ENCODE peak calls at places on chromosome 1, in seven cellular contexts. D is right lobe of liver, L is H1, X is tibial nerve, I is breast epithelium, E is transverse colon, R is ovary. M is an unnamed sample. For H3K4me1, the result is how much of the 10 kb centered on the place peaks cover.

GRCh38 chr1:209485167-209485566 is 98.3 kb upstream of the CAMK1G start:
- DNase-seq in D (no peak), L (no peak), X (no peak), I (no peak), E (no peak), R (no peak), M (peak)

GRCh38 chr1:163315773-163316374 is 5.9 kb upstream of the NUF2 start:
- DNase-seq in D (no peak), L (no peak), X (peak), I (no peak), E (peak), R (no peak), M (peak)

GRCh38 chr1:17696417-17697301 is 58.5 kb upstream of the ACTL8 start:
- DNase-seq in D (no peak), L (peak), X (peak), I (no peak), E (no peak), R (peak), M (peak)

GRCh38 chr1:181990730-181991129 is 70.8 kb downstream of the ZNF648 start:
- DNase-seq in D (no peak), L (no peak), X (no peak), I (no peak), E (no peak), R (no peak), M (no peak)

GRCh38 chr1:24327886-24328285 is 8.7 kb downstream of the GRHL3 start:
- DNase-seq in D (no peak), L (no peak), X (no peak), I (no peak), E (no peak), R (no peak), M (no peak)

GRCh38 chr1:86104606-86105532 is 51.7 kb downstream of the COL24A1 start:
- DNase-seq in D (no peak), L (no peak), X (no peak), I (no peak), E (peak), R (no peak), M (no peak)

GRCh38 chr1:149906561-149906960 is 7.2 kb downstream of the BOLA1 start:
- DNase-seq in D (no peak), L (no peak), X (no peak), I (no peak), E (no peak), R (no peak), M (no peak)

GRCh38 chr1:67188137-67188536 is 21.9 kb downstream of the IL23R start:
- DNase-seq in D (no peak), L (no peak), X (no peak), I (no peak), E (no peak), R (no peak), M (no peak)

GRCh38 chr1:187203257-187203656 is 374.5 kb downstream of the PLA2G4A start:
- DNase-seq in D (no peak), L (no peak), X (no peak), I (no peak), E (no peak), R (no peak), M (peak)

GRCh38 chr1:19559641-19560040 is 74.3 kb upstream of the CAPZB start:
- DNase-seq in D (no peak), L (no peak), X (no peak), I (no peak), E (no peak), R (no peak), M (no peak)

GRCh38 chr1:151846062-151846568 is 6.5 kb upstream of the C2CD4D start:
- DNase-seq in D (no peak), L (no peak), X (no peak), I (no peak), E (no peak), R (no peak), M (no peak)

GRCh38 chr1:73065585-73065984 is 783.2 kb upstream of the NEGR1 start:
- DNase-seq in D (no peak), L (no peak), X (no peak), I (no peak), E (no peak), R (no peak), M (no peak)

GRCh38 chr1:119551218-119551617 is 44.2 kb downstream of the HSD3B1 start:
- DNase-seq in D (no peak), L (no peak), X (no peak), I (no peak), E (no peak), R (no peak), M (no peak)

GRCh38 chr1:66446261-66447001 is 87.5 kb upstream of the SGIP1 start:
- DNase-seq in D (no peak), L (no peak), X (peak), I (no peak), E (no peak), R (no peak), M (peak)

GRCh38 chr1:158145173-158145719 is 35.4 kb upstream of the CD1D start:
- DNase-seq in D (no peak), L (no peak), X (peak), I (peak), E (no peak), R (peak), M (peak)

GRCh38 chr1:9161963-9162362 is 33.1 kb upstream of the GPR157 start:
- DNase-seq in D (no peak), L (no peak), X (no peak), I (no peak), E (no peak), R (no peak), M (no peak)

GRCh38 chr1:108194051-108194450 is 6.1 kb downstream of the SLC25A24 start:
- DNase-seq in D (no peak), L (no peak), X (no peak), I (no peak), E (no peak), R (no peak), M (no peak)

GRCh38 chr1:241918879-241919278 is 38.7 kb upstream of the BECN2 start:
- DNase-seq in D (no peak), L (no peak), X (no peak), I (no peak), E (no peak), R (no peak), M (peak)

GRCh38 chr1:159171254-159171687 is at the start of gene CADM3:
- DNase-seq in D (no peak), L (peak), X (no peak), I (no peak), E (no peak), R (no peak), M (no peak)

GRCh38 chr1:229237320-229237719 is 33.6 kb upstream of the RAB4A start:
- DNase-seq in D (no peak), L (peak), X (no peak), I (no peak), E (no peak), R (no peak), M (no peak)

GRCh38 chr1:183543619-183544204 is 46.5 kb downstream of the NCF2 start:
- DNase-seq in D (no peak), L (no peak), X (peak), I (no peak), E (no peak), R (no peak), M (no peak)

GRCh38 chr1:78250201-78250600 is 204.4 kb downstream of the GIPC2 start:
- DNase-seq in D (no peak), L (no peak), X (no peak), I (no peak), E (no peak), R (no peak), M (no peak)

GRCh38 chr1:38123356-38123755 is 76.8 kb upstream of the POU3F1 start:
- DNase-seq in D (no peak), L (no peak), X (no peak), I (no peak), E (no peak), R (no peak), M (no peak)

GRCh38 chr1:165897326-165898303 is 70.2 kb downstream of the UCK2 start:
- DNase-seq in D (no peak), L (no peak), X (no peak), I (no peak), E (no peak), R (no peak), M (no peak)

GRCh38 chr1:225977937-225978748 is 21.0 kb downstream of the SDE2 start:
- DNase-seq in D (no peak), L (no peak), X (no peak), I (no peak), E (no peak), R (no peak), M (peak)

GRCh38 chr1:24149854-24150227 is 6.9 kb upstream of the IL22RA1 start:
- DNase-seq in D (no peak), L (no peak), X (no peak), I (no peak), E (peak), R (no peak), M (peak)

GRCh38 chr1:73577206-73577605 is 620.8 kb downstream of the LRRIQ3 start:
- DNase-seq in D (no peak), L (no peak), X (no peak), I (no peak), E (no peak), R (no peak), M (no peak)

GRCh38 chr1:217214551-217214950 is 416.3 kb downstream of the GPATCH2 start:
- DNase-seq in D (no peak), L (no peak), X (no peak), I (no peak), E (no peak), R (no peak), M (no peak)

GRCh38 chr1:153568367-153569099 is 2.9 kb upstream of the S100A2 start:
- DNase-seq in D (peak), L (peak), X (peak), I (peak), E (peak), R (peak), M (peak)
- TF ChIP-seq CTCF in D (peak), L (peak), X (peak), I (peak), E (peak), R (peak), M (peak)

DNA sequence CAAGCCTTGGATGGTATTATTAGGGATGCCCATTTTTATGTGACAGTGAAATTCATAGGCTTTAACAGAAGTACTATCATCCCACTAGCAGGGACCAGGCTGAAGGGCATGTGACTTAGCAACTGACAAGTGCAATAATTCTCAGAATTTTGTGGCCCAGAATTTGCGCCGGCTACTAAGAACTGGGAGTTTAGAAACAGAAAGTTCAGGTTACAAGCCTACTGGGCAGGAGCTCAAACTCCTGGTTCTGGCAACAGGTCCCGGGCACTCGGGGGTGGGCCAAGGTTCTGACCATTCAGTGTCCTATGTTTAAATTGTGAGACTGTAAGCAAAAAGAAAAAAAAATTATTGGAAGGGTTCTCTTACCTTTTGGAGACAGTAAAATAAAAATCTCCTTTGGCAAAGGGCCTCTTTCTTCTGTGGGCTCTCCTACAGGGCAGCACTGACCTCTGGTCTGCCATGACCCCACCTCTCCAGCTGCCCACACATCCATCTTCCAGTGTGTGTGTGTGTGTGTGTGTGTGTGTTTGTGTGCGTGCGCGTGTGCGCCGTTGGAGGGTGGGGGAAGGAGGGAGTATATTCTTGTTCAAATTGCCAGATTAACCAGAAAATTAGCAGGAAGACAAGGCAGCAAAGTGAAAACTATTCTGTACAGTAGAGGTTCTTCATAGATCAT is 26.1 kb downstream of the IRF2BP2 start:
- DNase-seq in D (peak), L (no peak), X (no peak), I (no peak), E (no peak), R (peak), M (peak)
- H3K4me1 ChIP-seq in D (under half), L (under half), X (half or more), I (under half), E (under half), R (under half), M (under half)

DNA sequence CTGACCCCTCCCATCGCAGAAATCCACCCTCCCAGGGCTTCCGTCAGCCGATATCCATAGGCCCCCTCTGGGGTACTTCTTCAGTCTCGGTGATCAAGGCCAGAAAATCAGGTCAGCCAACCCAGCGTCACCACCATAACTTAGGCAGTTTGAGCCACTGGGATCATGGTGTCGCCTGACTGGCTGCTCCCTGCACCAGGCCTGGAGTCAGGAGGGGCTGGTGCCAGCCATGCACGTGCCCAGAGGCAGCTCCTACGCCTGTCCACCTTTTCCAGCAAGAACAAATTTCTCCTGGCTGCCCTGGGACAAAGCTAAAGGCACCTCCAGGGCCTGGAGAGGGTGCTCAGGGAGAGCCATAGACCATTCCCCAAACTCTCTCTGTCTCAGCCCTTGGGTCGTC is 4.8 kb upstream of the CTRC start:
- DNase-seq in D (no peak), L (no peak), X (no peak), I (no peak), E (no peak), R (no peak), M (no peak)
- TF ChIP-seq POLR2A in D (no peak), L (no peak), X (no peak), I (no peak), E (no peak), R (no peak), M (no peak)

DNA sequence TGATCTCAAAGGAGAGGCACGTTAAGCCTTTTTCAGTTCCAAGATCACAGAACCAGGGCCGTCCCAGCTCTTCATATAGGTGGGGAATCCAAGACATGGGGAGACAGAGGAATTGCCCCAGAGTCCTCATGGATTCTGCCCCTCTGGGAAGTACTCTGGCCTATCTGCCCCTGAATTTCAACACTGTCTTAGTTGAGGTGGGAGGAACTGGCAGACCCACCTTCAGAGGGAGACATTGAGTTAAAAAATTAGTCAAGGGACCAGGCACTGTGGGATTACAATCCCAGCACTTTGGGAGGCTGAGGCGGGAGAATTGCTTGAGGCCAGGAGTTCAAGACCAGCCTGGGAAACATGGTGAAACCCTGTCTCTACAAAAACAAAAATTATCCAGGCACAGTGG is 2.1 kb upstream of the KNCN start:
- DNase-seq in D (no peak), L (no peak), X (no peak), I (no peak), E (no peak), R (no peak), M (no peak)
- TF ChIP-seq CTCF in D (no peak), L (no peak), X (no peak), I (no peak), E (no peak), R (no peak), M (no peak)